ENCODE peak calls at places on chromosome 11, in four cellular contexts. V is H9, C is IMR-90, D is H1. L is an unnamed sample.

GRCh38 chr11:59115556-59115955 is 8.5 kb downstream of the FAM111B start:
- DNase-seq in V (no peak), C (no peak), D (no peak), L (no peak)

GRCh38 chr11:117478126-117478856 is 150.6 kb downstream of the CEP164 start:
- DNase-seq in V (no peak), C (no peak), D (no peak), L (no peak)

GRCh38 chr11:74462009-74462408 is 5.3 kb downstream of the KCNE3 start:
- DNase-seq in V (no peak), C (no peak), D (no peak), L (peak; percentile 59)

GRCh38 chr11:66316849-66317251 is at the start of gene CD248:
- DNase-seq in V (peak; percentile 75), C (peak; percentile 78), D (no peak), L (peak; percentile 70)

GRCh38 chr11:116510886-116511650 is 261.7 kb downstream of the BUD13 start:
- DNase-seq in V (peak; percentile 28), C (no peak), D (peak; percentile 42), L (peak; percentile 42)

GRCh38 chr11:73140213-73141030 is 1.7 kb downstream of the FCHSD2 start:
- DNase-seq in V (peak; percentile 36), C (peak; percentile 52), D (peak; percentile 56), L (peak; percentile 23)

GRCh38 chr11:69443968-69444364 is 37.5 kb upstream of the LINC01488 start:
- DNase-seq in V (no peak), C (peak; percentile 58), D (no peak), L (peak; percentile 55)

GRCh38 chr11:924406-925157 is 1.1 kb upstream of the AP2A2 start:
- DNase-seq in V (no peak), C (no peak), D (no peak), L (no peak)

GRCh38 chr11:125441648-125442410 is 54.2 kb downstream of the FEZ1 start:
- DNase-seq in V (peak; percentile 77), C (no peak), D (no peak), L (peak; percentile 74)

GRCh38 chr11:12995211-12995610 is 13.9 kb upstream of the RASSF10 start:
- DNase-seq in V (no peak), C (no peak), D (no peak), L (no peak)

GRCh38 chr11:65551572-65552398 is 6.4 kb downstream of the LTBP3 start:
- DNase-seq in V (peak; percentile 83), C (peak; percentile 22), D (peak; percentile 92), L (peak; percentile 49)

GRCh38 chr11:70568504-70569172 is 170.3 kb downstream of the CTTN start:
- DNase-seq in V (peak; percentile 86), C (peak; percentile 24), D (peak; percentile 72), L (peak; percentile 93)

GRCh38 chr11:69427906-69428880 is 53.3 kb upstream of the LINC01488 start:
- DNase-seq in V (no peak), C (no peak), D (no peak), L (no peak)

GRCh38 chr11:22510010-22510409 is 115.6 kb downstream of the FANCF start:
- DNase-seq in V (no peak), C (no peak), D (no peak), L (no peak)

GRCh38 chr11:19995131-19995530 is 165.1 kb downstream of the DBX1 start:
- DNase-seq in V (no peak), C (peak; percentile 97), D (no peak), L (no peak)

GRCh38 chr11:73356979-73357739 is 19.0 kb upstream of the RELT start:
- DNase-seq in V (no peak), C (no peak), D (no peak), L (no peak)

GRCh38 chr11:1532606-1533341 is 39.3 kb downstream of the DUSP8 start:
- DNase-seq in V (no peak), C (no peak), D (no peak), L (no peak)

GRCh38 chr11:75263944-75264349 is 23.4 kb downstream of the TPBGL start:
- DNase-seq in V (no peak), C (peak; percentile 12), D (no peak), L (peak; percentile 37)

GRCh38 chr11:95764267-95764898 is 25.2 kb downstream of the FAM76B start:
- DNase-seq in V (no peak), C (peak; percentile 67), D (no peak), L (peak; percentile 49)

GRCh38 chr11:131595812-131596211 is 225.4 kb downstream of the NTM start:
- DNase-seq in V (no peak), C (no peak), D (no peak), L (no peak)

GRCh38 chr11:2400761-2401435 is 348 bp downstream of the TSSC4 start:
- DNase-seq in V (no peak), C (no peak), D (no peak), L (no peak)

GRCh38 chr11:69382131-69383128 is 88.5 kb downstream of the MYEOV start:
- DNase-seq in V (peak; percentile 41), C (no peak), D (peak; percentile 63), L (peak; percentile 48)

GRCh38 chr11:63592975-63593395 is 21.2 kb downstream of the PLAAT3 start:
- DNase-seq in V (no peak), C (peak; percentile 44), D (peak; percentile 68), L (peak; percentile 62)

GRCh38 chr11:21927628-21928027 is 265.3 kb upstream of the ANO5 start:
- DNase-seq in V (no peak), C (no peak), D (no peak), L (no peak)

GRCh38 chr11:112725636-112726035 is 235.6 kb upstream of the NCAM1 start:
- DNase-seq in V (no peak), C (no peak), D (no peak), L (no peak)

GRCh38 chr11:12556155-12556554 is 118.1 kb upstream of the TEAD1 start:
- DNase-seq in V (no peak), C (peak; percentile 62), D (peak; percentile 47), L (peak; percentile 39)

GRCh38 chr11:71238941-71239340 is 13.4 kb downstream of the SHANK2 start:
- DNase-seq in V (no peak), C (no peak), D (no peak), L (no peak)

GRCh38 chr11:3803726-3804510 is 4.4 kb upstream of the PGAP2 start:
- DNase-seq in V (no peak), C (peak; percentile 75), D (no peak), L (peak; percentile 21)

GRCh38 chr11:1139441-1140066 is 18.2 kb upstream of the MUC5AC start:
- DNase-seq in V (no peak), C (peak; percentile 91), D (no peak), L (no peak)

GRCh38 chr11:75858613-75859012 is 43.6 kb downstream of the UVRAG start:
- DNase-seq in V (no peak), C (peak; percentile 61), D (no peak), L (peak; percentile 3)

GRCh38 chr11:64898076-64898445 is 18.9 kb downstream of the ATG2A start:
- DNase-seq in V (no peak), C (no peak), D (no peak), L (no peak)

GRCh38 chr11:115338476-115338875 is 165.7 kb downstream of the CADM1 start:
- DNase-seq in V (no peak), C (no peak), D (no peak), L (peak; percentile 6)

GRCh38 chr11:33515347-33515746 is 185.3 kb downstream of the C11orf91 start:
- DNase-seq in V (no peak), C (peak; percentile 76), D (no peak), L (no peak)

GRCh38 chr11:120139316-120140069 is 1.6 kb upstream of the TRIM29 start:
- DNase-seq in V (peak; percentile 31), C (no peak), D (peak; percentile 40), L (no peak)

GRCh38 chr11:120136356-120136755 is 1.6 kb downstream of the TRIM29 start:
- DNase-seq in V (no peak), C (no peak), D (no peak), L (no peak)

GRCh38 chr11:120137187-120137610 is 714 bp downstream of the TRIM29 start:
- DNase-seq in V (peak; percentile 23), C (no peak), D (peak; percentile 42), L (no peak)

GRCh38 chr11:120135838-120136237 is 2.1 kb downstream of the TRIM29 start:
- DNase-seq in V (no peak), C (no peak), D (no peak), L (no peak)

GRCh38 chr11:120137611-120138521 is at the start of gene TRIM29:
- DNase-seq in V (peak; percentile 43), C (no peak), D (peak; percentile 59), L (peak; percentile 14)
- H2AK5ac ChIP-seq in V (no peak within 1 kb of the TSS), C (no peak within 1 kb of the TSS), D (no peak within 1 kb of the TSS), L (no peak within 1 kb of the TSS)

GRCh38 chr11:118956847-118957469 is 860 bp downstream of the UPK2 start:
- DNase-seq in V (no peak), C (no peak), D (no peak), L (no peak)
- H3K56ac ChIP-seq in V (no peak overlapping the region), C (no peak overlapping the region), D (no peak overlapping the region), L (peak overlapping the region; percentile 12)

GRCh38 chr11:48001438-48002021 is 21.2 kb downstream of the PTPRJ start:
- DNase-seq in V (no peak), C (peak; percentile 94), D (no peak), L (no peak)

GRCh38 chr11:48003926-48004325 is 23.6 kb downstream of the PTPRJ start:
- DNase-seq in V (no peak), C (no peak), D (no peak), L (no peak)

GRCh38 chr11:48000432-48000831 is 20.1 kb downstream of the PTPRJ start:
- DNase-seq in V (no peak), C (no peak), D (no peak), L (no peak)

GRCh38 chr11:48004456-48004855 is 24.1 kb downstream of the PTPRJ start:
- DNase-seq in V (no peak), C (no peak), D (no peak), L (no peak)

DNA sequence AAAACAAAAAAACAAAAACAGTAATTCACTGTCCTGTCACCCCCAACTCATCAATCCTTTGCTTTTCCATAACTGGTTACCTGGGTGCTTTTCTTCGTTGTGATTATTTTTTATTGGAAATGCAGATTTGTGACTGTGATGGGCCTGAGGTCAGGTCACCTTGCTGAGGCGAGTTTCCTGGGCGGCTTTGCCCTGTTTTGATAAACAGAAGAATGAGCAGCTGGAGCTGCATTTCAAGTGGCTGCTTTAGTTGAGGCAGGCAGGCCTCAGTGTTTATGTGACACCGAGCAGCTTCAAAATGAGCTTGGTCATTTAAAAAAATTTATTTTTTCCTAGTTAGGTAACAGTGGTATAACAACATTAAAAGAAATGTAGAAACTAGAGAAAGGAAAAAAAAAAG is 22.2 kb downstream of the PTPRJ start:
- DNase-seq in V (no peak), C (no peak), D (no peak), L (no peak)
- H2AK5ac ChIP-seq in V (no peak overlapping the region), C (no peak overlapping the region), D (no peak overlapping the region), L (no peak overlapping the region)

GRCh38 chr11:121743285-121743684 is 290.5 kb upstream of the SORL1-AS1 start:
- DNase-seq in V (no peak), C (no peak), D (no peak), L (no peak)
- H3K56ac ChIP-seq in V (no peak overlapping the region), C (no peak overlapping the region), D (no peak overlapping the region), L (no peak overlapping the region)

L was measured in mesendoderm.